ENCODE peak calls at places on chromosome 3, in nine cellular contexts. W, M, Y, U, H, E, S, Q and T are unnamed samples.

GRCh38 chr3:113214917-113215595 is 3.7 kb downstream of the BOC start:
- DNase-seq in W (no peak), M (no peak), Y (no peak), U (no peak), H (no peak), E (no peak), S (no peak), Q (no peak), T (no peak)

GRCh38 chr3:123652346-123652984 is 67.6 kb upstream of the HACD2 start:
- DNase-seq in W (peak; percentile 90), M (peak; percentile 86), Y (peak; percentile 89), U (no peak), H (peak; percentile 94), E (peak; percentile 62), S (peak; percentile 73), Q (peak; percentile 84), T (peak; percentile 89)

GRCh38 chr3:38968403-38968802 is 83.3 kb downstream of the SCN11A start:
- DNase-seq in W (no peak), M (no peak), Y (no peak), U (no peak), H (no peak), E (no peak), S (no peak), Q (no peak), T (no peak)

GRCh38 chr3:168801792-168802191 is 706.1 kb upstream of the GOLIM4 start:
- DNase-seq in W (no peak), M (no peak), Y (no peak), U (no peak), H (no peak), E (no peak), S (no peak), Q (no peak), T (no peak)

GRCh38 chr3:197035577-197035976 is 6.0 kb upstream of the MELTF start:
- DNase-seq in W (no peak), M (no peak), Y (no peak), U (no peak), H (no peak), E (no peak), S (no peak), Q (no peak), T (no peak)

GRCh38 chr3:32246079-32246675 is 7.7 kb downstream of the CMTM8 start:
- DNase-seq in W (no peak), M (no peak), Y (no peak), U (no peak), H (no peak), E (no peak), S (no peak), Q (no peak), T (no peak)

GRCh38 chr3:64922213-64922612 is 234.4 kb upstream of the ADAMTS9 start:
- DNase-seq in W (no peak), M (no peak), Y (no peak), U (no peak), H (no peak), E (no peak), S (no peak), Q (no peak), T (no peak)

GRCh38 chr3:97927699-97928098 is 44.5 kb downstream of the RIOX2 start:
- DNase-seq in W (no peak), M (no peak), Y (no peak), U (no peak), H (no peak), E (peak; percentile 35), S (no peak), Q (no peak), T (no peak)

GRCh38 chr3:197878427-197878826 is 71.6 kb upstream of the RPL35A start:
- DNase-seq in W (no peak), M (no peak), Y (no peak), U (no peak), H (no peak), E (no peak), S (peak; percentile 81), Q (no peak), T (no peak)